ENCODE peak calls at places on chromosomes 13 and 19, in seven cellular contexts. E is left ventricle myocardium inferior, S is pancreas, M is uterus, N is endothelial cell of umbilical vein, A is Peyer's patch, V is tibial artery. O is an unnamed sample.

GRCh38 chr13:43948059-43948458 is 68.4 kb downstream of the LACC1 start:
- DNase-seq in E (no peak), M (no peak), V (no peak), S (no peak), A (no peak), N (no peak), O (no peak)

GRCh38 chr13:63307239-63307638 is 1891.6 kb upstream of the PCDH20 start:
- DNase-seq in V (no peak), M (no peak), S (no peak), E (no peak), A (no peak), N (peak), O (no peak)

GRCh38 chr19:2055871-2056809 is 5.1 kb upstream of the MKNK2 start:
- DNase-seq in V (peak), S (no peak), M (peak), A (peak), N (peak), E (peak), O (no peak)

GRCh38 chr13:33676700-33677048 is 141.3 kb upstream of the RFC3 start:
- DNase-seq in E (peak), M (peak), S (peak), A (peak), N (peak), V (no peak), O (no peak)

GRCh38 chr19:35395762-35396199 is 24.9 kb downstream of the GPR42 start:
- DNase-seq in V (no peak), N (no peak), S (peak), M (no peak), E (no peak), A (peak), O (no peak)

GRCh38 chr19:32372726-32373613 is 27.6 kb downstream of the ZNF507 start:
- DNase-seq in E (no peak), M (no peak), A (no peak), N (no peak), S (no peak), V (no peak), O (no peak)

GRCh38 chr19:18203408-18203862 is 407 bp downstream of the RAB3A start:
- DNase-seq in A (peak), M (no peak), E (peak), S (peak), N (no peak), V (no peak), O (no peak)

GRCh38 chr19:34430738-34431625 is 2.8 kb downstream of the UBA2 start:
- DNase-seq in S (no peak), N (peak), M (no peak), V (no peak), A (no peak), E (no peak), O (no peak)

GRCh38 chr13:113121183-113121927 is 1.2 kb upstream of the F10 start:
- DNase-seq in M (no peak), N (no peak), A (peak), E (no peak), V (peak), S (no peak), O (no peak)

GRCh38 chr13:37068962-37069361 is 9.5 kb upstream of the SUPT20H start:
- DNase-seq in S (no peak), N (peak), E (no peak), A (no peak), V (no peak), M (no peak), O (no peak)

GRCh38 chr19:9986787-9987281 is 23.5 kb downstream of the COL5A3 start:
- DNase-seq in V (peak), S (no peak), N (no peak), A (no peak), M (peak), E (peak), O (no peak)

GRCh38 chr13:114068723-114069322 is 63.6 kb downstream of the RASA3 start:
- DNase-seq in M (peak), A (peak), S (peak), N (peak), V (peak), E (no peak), O (no peak)

GRCh38 chr19:30112666-30113065 is 170.6 kb downstream of the URI1 start:
- DNase-seq in A (no peak), S (no peak), V (no peak), M (no peak), N (no peak), E (no peak), O (no peak)

GRCh38 chr13:40974460-40975407 is 44.4 kb downstream of the ELF1 start:
- DNase-seq in M (no peak), S (no peak), V (no peak), A (peak), E (no peak), N (peak), O (no peak)

GRCh38 chr13:25046274-25046984 is 49.5 kb upstream of the PABPC3 start:
- DNase-seq in N (no peak), V (no peak), M (no peak), E (no peak), A (no peak), S (no peak), O (no peak)

GRCh38 chr13:38262211-38262610 is 87.4 kb upstream of the UFM1 start:
- DNase-seq in S (no peak), M (no peak), E (no peak), N (no peak), A (no peak), V (no peak), O (no peak)

GRCh38 chr19:6767357-6768235 is at the start of gene SH2D3A:
- DNase-seq in N (peak), E (peak), S (peak), M (peak), A (peak), V (no peak), O (no peak)

GRCh38 chr13:40388617-40389016 is 277.8 kb downstream of the FOXO1 start:
- DNase-seq in E (no peak), S (no peak), N (no peak), V (no peak), M (no peak), A (peak), O (peak)

GRCh38 chr19:8336072-8336569 is 6.9 kb downstream of the KANK3 start:
- DNase-seq in N (no peak), A (no peak), M (no peak), E (no peak), V (no peak), S (no peak), O (no peak)

GRCh38 chr19:497861-498590 is 1.7 kb downstream of the MADCAM1 start:
- DNase-seq in M (no peak), S (no peak), N (no peak), E (no peak), A (no peak), V (no peak), O (no peak)

GRCh38 chr13:105952233-105952767 is 583.2 kb downstream of the EFNB2 start:
- DNase-seq in S (no peak), E (no peak), M (no peak), A (no peak), V (no peak), N (no peak), O (no peak)

DNA sequence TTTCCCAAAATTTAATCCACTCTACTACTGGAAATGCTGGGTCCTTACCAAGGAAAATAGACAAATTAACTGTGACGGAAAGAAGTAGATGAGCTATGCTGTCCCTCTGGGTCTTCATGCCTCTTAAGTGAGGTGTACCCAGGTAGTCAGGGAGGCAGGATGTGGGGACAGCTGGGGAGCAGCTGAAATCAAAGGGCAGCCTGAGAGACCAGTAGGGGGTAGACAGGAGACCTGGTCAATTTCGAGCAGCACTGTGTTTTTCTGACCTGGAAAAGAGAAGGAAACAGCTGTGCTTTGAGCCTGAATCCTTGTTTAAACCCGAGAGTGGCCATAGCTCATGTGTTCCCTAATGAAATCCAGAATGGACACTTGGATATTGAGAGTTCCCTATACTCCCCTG is 587.3 kb downstream of the EFNB2 start:
- DNase-seq in M (no peak), E (no peak), A (no peak), V (no peak), N (no peak), S (no peak), O (no peak)
- TF ChIP-seq CTCF in M (no peak), E (no peak), A (no peak), V (no peak), N (no peak), S (no peak), O (no peak)

DNA sequence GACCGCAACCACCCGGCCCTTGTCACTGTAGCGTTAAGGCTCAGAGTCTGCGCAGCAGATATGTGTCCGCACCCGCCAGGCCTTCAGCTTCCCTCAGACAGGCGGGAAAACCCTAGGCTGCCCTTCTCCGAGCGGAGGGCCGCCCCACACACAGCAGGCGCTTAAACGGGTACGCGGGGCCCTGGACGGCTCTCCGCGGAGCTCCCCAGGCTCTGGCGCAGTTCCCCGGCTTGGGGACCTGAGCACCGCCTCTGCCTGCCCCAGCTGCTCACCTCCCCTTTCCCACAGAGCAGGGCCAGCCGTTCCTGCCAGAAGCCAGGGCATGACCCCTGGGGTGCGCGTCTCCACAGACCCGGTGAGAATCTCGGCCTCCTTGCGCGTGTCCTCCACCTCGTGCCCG is 599 bp downstream of the ZNF135 start:
- DNase-seq in S (no peak), M (no peak), A (no peak), V (no peak), E (no peak), N (no peak), O (no peak)
- H3K27ac ChIP-seq in S (peak), M (peak), A (peak), V (peak), E (peak), N (no peak), O (peak)

GRCh38 chr13:78133511-78133910 is 214.9 kb upstream of the EDNRB start:
- DNase-seq in M (no peak), A (no peak), V (no peak), N (no peak), E (no peak), S (no peak), O (no peak)

GRCh38 chr13:78137404-78138142 is 218.9 kb upstream of the EDNRB start:
- DNase-seq in A (no peak), N (peak), V (no peak), E (no peak), M (no peak), S (no peak), O (no peak)

GRCh38 chr13:78136966-78137365 is 218.3 kb upstream of the EDNRB start:
- DNase-seq in V (no peak), S (no peak), E (no peak), N (no peak), M (no peak), A (no peak), O (no peak)

GRCh38 chr13:78129850-78130249 is 211.2 kb upstream of the EDNRB start:
- DNase-seq in M (no peak), S (no peak), N (no peak), E (no peak), V (no peak), A (no peak), O (no peak)

GRCh38 chr13:78131811-78132210 is 213.2 kb upstream of the EDNRB start:
- DNase-seq in V (no peak), S (no peak), A (no peak), M (no peak), E (no peak), N (peak), O (no peak)
- H3K4me3 ChIP-seq in V (no peak), S (no peak), A (no peak), M (no peak), E (no peak), N (no peak), O (no peak)

DNA sequence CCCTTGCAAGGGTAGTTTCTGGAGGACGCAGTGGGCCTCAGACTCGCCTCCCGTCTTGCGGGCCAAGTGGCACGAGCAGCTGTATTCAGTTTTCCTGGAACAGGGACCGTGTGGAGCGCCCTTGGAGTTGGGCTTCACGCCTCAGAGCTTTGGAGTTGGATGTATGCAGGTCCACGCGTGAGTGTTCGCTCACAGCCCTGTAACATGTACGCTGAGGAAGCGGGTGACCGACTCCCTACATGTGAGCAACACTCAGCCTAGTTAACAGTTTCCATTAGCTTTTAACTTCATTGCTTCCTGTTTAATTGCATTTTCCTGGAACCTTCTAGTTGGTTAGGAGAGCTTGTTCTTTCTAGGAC is 659 bp downstream of the TM9SF2 start:
- DNase-seq in N (peak), A (peak), S (peak), M (no peak), V (no peak), E (no peak), O (no peak)
- TF ChIP-seq CTCF in N (no peak), A (no peak), S (no peak), M (no peak), V (no peak), E (no peak), O (no peak)

GRCh38 chr19:38838208-38838985 is 6.8 kb upstream of the ECH1 start:
- DNase-seq in M (no peak), A (peak), V (no peak), N (no peak), E (no peak), S (no peak), O (no peak)
- H3K27ac ChIP-seq in M (no peak), A (peak), V (no peak), N (no peak), E (no peak), S (peak), O (peak)